ENCODE peak calls at places on chromosome 15, in four cellular contexts. N, R, K and D are unnamed samples.

GRCh38 chr15:99101501-99101900 is 3.4 kb upstream of the SYNM start:
- DNase-seq in N (no peak), R (no peak), K (no peak), D (no peak)

GRCh38 chr15:51265037-51265555 is 73.3 kb downstream of the CYP19A1 start:
- DNase-seq in N (no peak), R (no peak), K (no peak), D (no peak)

GRCh38 chr15:68494573-68495105 is 62.7 kb upstream of the ITGA11 start:
- DNase-seq in N (no peak), R (no peak), K (no peak), D (no peak)

GRCh38 chr15:68646751-68647150 is 68.0 kb downstream of the CORO2B start:
- DNase-seq in N (no peak), R (no peak), K (no peak), D (no peak)

GRCh38 chr15:89132611-89133242 is 44.5 kb downstream of the ABHD2 start:
- DNase-seq in N (no peak), R (no peak), K (no peak), D (peak; percentile 42)

GRCh38 chr15:72229076-72229946 is 1.7 kb downstream of the PKM start:
- DNase-seq in N (peak; percentile 30), R (no peak), K (no peak), D (peak; percentile 20)

GRCh38 chr15:85545185-85545584 is 164.8 kb downstream of the AKAP13 start:
- DNase-seq in N (no peak), R (no peak), K (no peak), D (no peak)

GRCh38 chr15:56082263-56082761 is 88.9 kb upstream of the NEDD4 start:
- DNase-seq in N (no peak), R (no peak), K (no peak), D (no peak)

GRCh38 chr15:28989239-28989830 is 103.6 kb downstream of the APBA2 start:
- DNase-seq in N (no peak), R (no peak), K (peak; percentile 45), D (no peak)

GRCh38 chr15:37101634-37102314 is 1.4 kb upstream of the MEIS2 start:
- DNase-seq in N (no peak), R (peak; percentile 28), K (peak; percentile 83), D (peak; percentile 26)

GRCh38 chr15:40843183-40843884 is 514 bp upstream of the SPINT1 start:
- DNase-seq in N (no peak), R (no peak), K (no peak), D (no peak)

GRCh38 chr15:33722005-33722672 is 246.2 kb upstream of the CHRM5 start:
- DNase-seq in N (no peak), R (no peak), K (no peak), D (no peak)

GRCh38 chr15:91942676-91943417 is 89.3 kb downstream of the SLCO3A1 start:
- DNase-seq in N (no peak), R (no peak), K (no peak), D (peak; percentile 36)

GRCh38 chr15:64503197-64503596 is 42.8 kb downstream of the ZNF609 start:
- DNase-seq in N (no peak), R (no peak), K (no peak), D (no peak)

GRCh38 chr15:45023659-45024320 is 795 bp downstream of the SORD start:
- DNase-seq in N (no peak), R (no peak), K (no peak), D (no peak)

GRCh38 chr15:40918799-40919392 is 10.2 kb upstream of the DLL4 start:
- DNase-seq in N (no peak), R (no peak), K (no peak), D (no peak)

GRCh38 chr15:82833283-82833682 is 23.9 kb downstream of the WHAMM start:
- DNase-seq in N (no peak), R (no peak), K (no peak), D (no peak)

GRCh38 chr15:89095073-89095472 is 6.8 kb downstream of the ABHD2 start:
- DNase-seq in N (no peak), R (no peak), K (no peak), D (no peak)

GRCh38 chr15:48515497-48515896 is 130.0 kb downstream of the FBN1 start:
- DNase-seq in N (no peak), R (no peak), K (no peak), D (no peak)

GRCh38 chr15:57422113-57422754 is 45.9 kb downstream of the CGNL1 start:
- DNase-seq in N (no peak), R (no peak), K (no peak), D (no peak)

GRCh38 chr15:66883322-66883911 is 181.4 kb downstream of the SMAD6 start:
- DNase-seq in N (no peak), R (peak; percentile 100), K (peak; percentile 87), D (no peak)

GRCh38 chr15:24696855-24697254 is 21.3 kb downstream of the NPAP1 start:
- DNase-seq in N (no peak), R (no peak), K (no peak), D (no peak)

GRCh38 chr15:67103869-67104268 is 38.5 kb downstream of the SMAD3 start:
- DNase-seq in N (no peak), R (no peak), K (no peak), D (no peak)

GRCh38 chr15:57758556-57758955 is 52.0 kb downstream of the POLR2M start:
- DNase-seq in N (no peak), R (no peak), K (no peak), D (no peak)

GRCh38 chr15:28132524-28133275 is 33.6 kb upstream of the OCA2 start:
- DNase-seq in N (no peak), R (no peak), K (no peak), D (no peak)

GRCh38 chr15:77784361-77785292 is 151.9 kb upstream of the LINGO1 start:
- DNase-seq in N (no peak), R (no peak), K (peak; percentile 70), D (no peak)

GRCh38 chr15:90558182-90558581 is 28.5 kb downstream of the CRTC3 start:
- DNase-seq in N (no peak), R (no peak), K (no peak), D (no peak)

GRCh38 chr15:48103647-48104046 is 17.1 kb upstream of the SLC24A5 start:
- DNase-seq in N (no peak), R (no peak), K (no peak), D (no peak)

GRCh38 chr15:33154366-33155166 is 39.9 kb downstream of the FMN1 start:
- DNase-seq in N (no peak), R (no peak), K (no peak), D (no peak)

GRCh38 chr15:55319537-55320325 is 709 bp downstream of the PIGB start:
- DNase-seq in N (no peak), R (no peak), K (no peak), D (no peak)

GRCh38 chr15:57505949-57506391 is 85.7 kb upstream of the MYZAP start:
- DNase-seq in N (no peak), R (no peak), K (no peak), D (no peak)

GRCh38 chr15:91254766-91255165 is 154.7 kb downstream of the SV2B start:
- DNase-seq in N (no peak), R (no peak), K (no peak), D (no peak)